ENCODE peak calls at places on chromosomes 7 and 10, in seven cellular contexts. R, K, W, S, B, E and M are unnamed samples.

GRCh38 chr10:132306951-132307751 is 599 bp downstream of the STK32C start:
- DNase-seq in R (peak; percentile 17), K (peak; percentile 39), W (no peak), S (no peak), B (peak; percentile 62), E (peak; percentile 88), M (peak; percentile 66)

GRCh38 chr7:5557920-5558401 is 134.3 kb upstream of the TNRC18 start:
- DNase-seq in R (peak; percentile 82), K (no peak), W (no peak), S (no peak), B (peak; percentile 76), E (peak; percentile 89), M (no peak)

GRCh38 chr7:55639640-55640039 is 67.3 kb upstream of the VOPP1 start:
- DNase-seq in R (no peak), K (no peak), W (no peak), S (no peak), B (no peak), E (no peak), M (no peak)

GRCh38 chr7:124671976-124672375 is 93.6 kb downstream of the GPR37 start:
- DNase-seq in R (no peak), K (no peak), W (no peak), S (no peak), B (no peak), E (no peak), M (no peak)

GRCh38 chr7:134632937-134633540 is 13.6 kb upstream of the BPGM start:
- DNase-seq in R (peak; percentile 69), K (peak; percentile 12), W (no peak), S (peak; percentile 58), B (no peak), E (no peak), M (no peak)

GRCh38 chr7:100706672-100707311 is 871 bp downstream of the POP7 start:
- DNase-seq in R (no peak), K (peak; percentile 27), W (no peak), S (no peak), B (no peak), E (no peak), M (no peak)

GRCh38 chr7:33886100-33886623 is 19.2 kb upstream of the BMPER start:
- DNase-seq in R (no peak), K (peak; percentile 58), W (no peak), S (no peak), B (no peak), E (no peak), M (peak; percentile 75)

GRCh38 chr7:12066561-12066960 is 144.5 kb upstream of the TMEM106B start:
- DNase-seq in R (no peak), K (no peak), W (no peak), S (no peak), B (no peak), E (no peak), M (no peak)

GRCh38 chr10:29319205-29319781 is 30.4 kb downstream of the LYZL1 start:
- DNase-seq in R (no peak), K (no peak), W (no peak), S (no peak), B (no peak), E (no peak), M (no peak)

GRCh38 chr7:129993275-129993674 is 40.5 kb upstream of the UBE2H start:
- DNase-seq in R (no peak), K (no peak), W (no peak), S (no peak), B (no peak), E (no peak), M (no peak)

GRCh38 chr10:71008150-71008549 is 119.8 kb upstream of the PCBD1 start:
- DNase-seq in R (no peak), K (no peak), W (no peak), S (no peak), B (no peak), E (no peak), M (no peak)

GRCh38 chr10:119654540-119654939 is 3.4 kb downstream of the BAG3 start:
- DNase-seq in R (no peak), K (no peak), W (no peak), S (no peak), B (no peak), E (peak; percentile 86), M (no peak)

GRCh38 chr7:50851451-50851850 is 68.8 kb upstream of the GRB10 start:
- DNase-seq in R (no peak), K (no peak), W (no peak), S (peak; percentile 17), B (no peak), E (no peak), M (no peak)

GRCh38 chr10:98611432-98611831 is 164.7 kb upstream of the HPS1 start:
- DNase-seq in R (no peak), K (no peak), W (no peak), S (peak; percentile 1), B (no peak), E (no peak), M (no peak)

GRCh38 chr7:156820445-156821063 is 72.4 kb downstream of the LMBR1 start:
- DNase-seq in R (peak; percentile 6), K (no peak), W (no peak), S (no peak), B (no peak), E (no peak), M (no peak)

GRCh38 chr10:71319042-71319799 is at the start of gene SLC29A3:
- DNase-seq in R (peak; percentile 93), K (peak; percentile 82), W (no peak), S (peak; percentile 85), B (peak; percentile 90), E (peak; percentile 92), M (peak; percentile 86)

GRCh38 chr7:19275000-19275399 is 129.8 kb upstream of the FERD3L start:
- DNase-seq in R (no peak), K (no peak), W (no peak), S (no peak), B (no peak), E (no peak), M (no peak)

GRCh38 chr10:124537891-124538290 is 76.3 kb downstream of the LHPP start:
- DNase-seq in R (no peak), K (no peak), W (no peak), S (no peak), B (no peak), E (no peak), M (no peak)

GRCh38 chr7:49986191-49986590 is 106.9 kb downstream of the ZPBP start:
- DNase-seq in R (no peak), K (no peak), W (no peak), S (no peak), B (no peak), E (no peak), M (no peak)

GRCh38 chr10:57917019-57917418 is 350.7 kb downstream of the IPMK start:
- DNase-seq in R (no peak), K (no peak), W (no peak), S (no peak), B (no peak), E (no peak), M (no peak)

GRCh38 chr7:156892086-156892800 is 740 bp downstream of the LMBR1 start:
- DNase-seq in R (peak; percentile 77), K (peak; percentile 76), W (no peak), S (no peak), B (peak; percentile 76), E (peak; percentile 84), M (peak; percentile 68)

GRCh38 chr10:131079314-131079713 is 232.2 kb downstream of the TCERG1L start:
- DNase-seq in R (no peak), K (no peak), W (no peak), S (no peak), B (no peak), E (no peak), M (no peak)

GRCh38 chr7:136071106-136071505 is 93.9 kb upstream of the MTPN start:
- DNase-seq in R (no peak), K (no peak), W (no peak), S (no peak), B (no peak), E (no peak), M (no peak)
- TF ChIP-seq CTCF in R (no peak), K (no peak), W (no peak), S (no peak), B (no peak), E (no peak), M (no peak)

GRCh38 chr7:43583424-43584199 is 704 bp downstream of the STK17A start:
- DNase-seq in R (peak; percentile 84), K (peak; percentile 69), W (no peak), S (peak; percentile 48), B (peak; percentile 86), E (peak; percentile 92), M (peak; percentile 59)

GRCh38 chr7:43586251-43586900 is 3.5 kb downstream of the STK17A start:
- DNase-seq in R (peak; percentile 75), K (no peak), W (no peak), S (peak; percentile 64), B (no peak), E (no peak), M (no peak)

GRCh38 chr7:43582503-43583423 is at the start of gene STK17A:
- DNase-seq in R (peak; percentile 97), K (peak; percentile 92), W (no peak), S (peak; percentile 92), B (peak; percentile 96), E (peak; percentile 96), M (peak; percentile 93)

GRCh38 chr7:43585521-43585920 is 2.6 kb downstream of the STK17A start:
- DNase-seq in R (peak; percentile 44), K (no peak), W (no peak), S (peak; percentile 70), B (no peak), E (no peak), M (no peak)

GRCh38 chr7:43584200-43584586 is 1.3 kb downstream of the STK17A start:
- DNase-seq in R (peak; percentile 52), K (no peak), W (no peak), S (peak; percentile 62), B (peak; percentile 58), E (no peak), M (no peak)
- TF ChIP-seq CTCF in R (no peak), K (no peak), W (no peak), S (no peak), B (no peak), E (no peak), M (no peak)

GRCh38 chr7:21724562-21724961 is 181.7 kb downstream of the DNAH11 start:
- DNase-seq in R (no peak), K (no peak), W (no peak), S (no peak), B (no peak), E (no peak), M (no peak)

GRCh38 chr7:21717323-21717722 is 174.5 kb downstream of the DNAH11 start:
- DNase-seq in R (no peak), K (no peak), W (no peak), S (no peak), B (no peak), E (no peak), M (no peak)

GRCh38 chr7:21722371-21722770 is 179.5 kb downstream of the DNAH11 start:
- DNase-seq in R (no peak), K (no peak), W (no peak), S (no peak), B (no peak), E (no peak), M (no peak)

DNA sequence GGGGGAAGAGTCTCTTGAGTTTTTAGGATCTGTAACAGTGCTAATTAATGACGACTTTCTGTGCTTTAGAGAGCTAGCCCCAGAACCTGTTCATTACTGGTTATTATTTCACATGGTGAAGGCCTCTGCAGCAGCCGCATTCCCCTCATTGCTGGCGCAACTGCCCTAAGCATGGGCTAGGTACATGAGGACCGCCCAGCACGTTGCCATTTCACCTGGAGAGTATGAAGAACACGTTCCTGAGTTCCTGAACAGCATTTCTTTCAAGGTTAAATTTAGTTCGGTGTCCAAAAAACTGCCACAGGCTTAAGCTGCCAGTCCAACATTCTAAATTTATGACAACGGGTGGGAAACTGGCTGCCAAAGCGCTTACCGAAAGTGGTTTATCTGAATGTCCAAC is 177.0 kb downstream of the DNAH11 start:
- DNase-seq in R (no peak), K (no peak), W (no peak), S (no peak), B (no peak), E (no peak), M (no peak)
- TF ChIP-seq CTCF in R (no peak), K (no peak), W (no peak), S (no peak), B (no peak), E (no peak), M (no peak)

GRCh38 chr7:152959610-152960009 is 200.1 kb downstream of the ACTR3B start:
- DNase-seq in R (no peak), K (no peak), W (no peak), S (no peak), B (no peak), E (no peak), M (no peak)
- TF ChIP-seq CTCF in R (no peak), K (no peak), W (no peak), S (no peak), B (no peak), E (no peak), M (no peak)